ENCODE peak calls at places on chromosome 3, in four cellular contexts. One of them, this sample, is unnamed.

GRCh38 chr3:124905093-124905492 is 17.9 kb upstream of the ITGB5 start:
- DNase-seq in adrenal gland: no peak
- DNase-seq in fibroblast of pulmonary artery: no peak
- DNase-seq in MM.1S: no peak
- DNase-seq in this sample: no peak

GRCh38 chr3:14564741-14565140 is 24.6 kb upstream of the GRIP2 start:
- DNase-seq in MM.1S: no peak
- DNase-seq in adrenal gland: no peak
- DNase-seq in fibroblast of pulmonary artery: no peak
- DNase-seq in this sample: no peak

GRCh38 chr3:31356941-31357340 is 175.8 kb upstream of the STT3B start:
- DNase-seq in MM.1S: no peak
- DNase-seq in adrenal gland: peak; percentile 54
- DNase-seq in fibroblast of pulmonary artery: peak; percentile 31
- DNase-seq in this sample: no peak

GRCh38 chr3:161920196-161920595 is 423.6 kb downstream of the OTOL1 start:
- DNase-seq in fibroblast of pulmonary artery: no peak
- DNase-seq in MM.1S: no peak
- DNase-seq in adrenal gland: no peak
- DNase-seq in this sample: no peak

GRCh38 chr3:63807901-63808589 is 11.1 kb upstream of the C3orf49 start:
- DNase-seq in adrenal gland: no peak
- DNase-seq in MM.1S: no peak
- DNase-seq in fibroblast of pulmonary artery: peak; percentile 11
- DNase-seq in this sample: no peak

GRCh38 chr3:193975072-193975535 is 160.8 kb upstream of the HES1 start:
- DNase-seq in fibroblast of pulmonary artery: no peak
- DNase-seq in adrenal gland: no peak
- DNase-seq in MM.1S: no peak
- DNase-seq in this sample: no peak

GRCh38 chr3:169847896-169848295 is 21.8 kb downstream of the LRRC31 start:
- DNase-seq in fibroblast of pulmonary artery: no peak
- DNase-seq in MM.1S: no peak
- DNase-seq in adrenal gland: no peak
- DNase-seq in this sample: no peak

GRCh38 chr3:194367992-194368841 is 1.3 kb downstream of the LRRC15 start:
- DNase-seq in adrenal gland: no peak
- DNase-seq in MM.1S: no peak
- DNase-seq in fibroblast of pulmonary artery: no peak
- DNase-seq in this sample: peak; percentile 31

GRCh38 chr3:188244395-188244861 is 90.5 kb downstream of the LPP start:
- DNase-seq in MM.1S: no peak
- DNase-seq in adrenal gland: no peak
- DNase-seq in fibroblast of pulmonary artery: no peak
- DNase-seq in this sample: peak; percentile 76

GRCh38 chr3:23490459-23490858 is 287.3 kb downstream of the UBE2E2 start:
- DNase-seq in fibroblast of pulmonary artery: peak; percentile 73
- DNase-seq in MM.1S: no peak
- DNase-seq in adrenal gland: no peak
- DNase-seq in this sample: no peak

GRCh38 chr3:74067296-74067695 is 442.6 kb upstream of the PDZRN3 start:
- DNase-seq in fibroblast of pulmonary artery: peak; percentile 11
- DNase-seq in adrenal gland: peak; percentile 63
- DNase-seq in MM.1S: peak; percentile 33
- DNase-seq in this sample: no peak

GRCh38 chr3:425094-425493 is 228.5 kb downstream of the CHL1 start:
- DNase-seq in fibroblast of pulmonary artery: no peak
- DNase-seq in adrenal gland: no peak
- DNase-seq in MM.1S: no peak
- DNase-seq in this sample: no peak

GRCh38 chr3:119673875-119674274 is 3.3 kb downstream of the COX17 start:
- DNase-seq in fibroblast of pulmonary artery: no peak
- DNase-seq in adrenal gland: no peak
- DNase-seq in MM.1S: no peak
- DNase-seq in this sample: no peak

GRCh38 chr3:119676020-119676419 is 1.2 kb downstream of the COX17 start:
- DNase-seq in MM.1S: no peak
- DNase-seq in fibroblast of pulmonary artery: no peak
- DNase-seq in adrenal gland: no peak
- DNase-seq in this sample: no peak

GRCh38 chr3:119676771-119677640 is at the start of gene COX17:
- DNase-seq in fibroblast of pulmonary artery: peak; percentile 97
- DNase-seq in MM.1S: peak; percentile 99
- DNase-seq in adrenal gland: peak; percentile 94
- DNase-seq in this sample: peak; percentile 98

GRCh38 chr3:119677641-119677934 is 382 bp upstream of the COX17 start:
- DNase-seq in fibroblast of pulmonary artery: no peak
- DNase-seq in adrenal gland: no peak
- DNase-seq in MM.1S: no peak
- DNase-seq in this sample: no peak

DNA sequence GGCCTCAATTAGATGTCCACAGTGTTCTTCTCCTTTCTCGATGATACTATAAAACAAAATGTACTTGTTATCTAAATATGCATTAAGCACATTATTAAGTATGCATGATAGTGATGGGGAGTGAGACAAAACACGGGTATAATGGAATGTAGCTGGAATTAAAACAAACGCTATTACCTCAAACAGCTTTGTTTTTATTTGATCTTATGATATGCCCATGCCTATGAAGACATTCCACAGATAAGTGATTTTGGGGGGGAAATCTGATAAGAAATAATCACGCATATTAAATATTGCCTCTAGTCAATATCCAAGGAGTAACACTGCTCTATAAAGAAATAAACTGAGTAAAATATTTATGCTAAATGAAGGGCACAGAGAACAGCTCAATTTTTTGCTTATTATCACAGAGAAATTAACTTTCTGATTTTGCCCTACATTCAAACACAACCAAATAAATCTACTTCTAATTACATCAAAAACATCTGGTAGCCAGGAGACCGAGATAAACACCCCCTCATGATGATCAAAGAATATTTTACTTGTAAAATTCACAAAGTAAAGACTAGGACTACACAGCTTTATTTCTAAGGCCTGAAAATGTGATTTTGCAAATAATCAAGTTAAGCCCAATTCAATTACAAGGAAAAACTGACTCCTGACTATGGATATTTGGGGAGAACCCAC is 1.9 kb downstream of the COX17 start:
- DNase-seq in adrenal gland: no peak
- DNase-seq in MM.1S: no peak
- DNase-seq in fibroblast of pulmonary artery: no peak
- DNase-seq in this sample: no peak
- H3K4me3 ChIP-seq in adrenal gland: no peak overlapping the region
- H3K4me3 ChIP-seq in MM.1S: no peak overlapping the region
- H3K4me3 ChIP-seq in fibroblast of pulmonary artery: no peak overlapping the region
- H3K4me3 ChIP-seq in this sample: peak overlapping the region; percentile 87

GRCh38 chr3:50292159-50292923 is at the start of gene IFRD2:
- DNase-seq in adrenal gland: peak; percentile 95
- DNase-seq in MM.1S: peak; percentile 99
- DNase-seq in fibroblast of pulmonary artery: peak; percentile 98
- DNase-seq in this sample: peak; percentile 98
- TF ChIP-seq CTCF in adrenal gland: no peak
- TF ChIP-seq CTCF in MM.1S: no peak
- TF ChIP-seq CTCF in fibroblast of pulmonary artery: no peak
- TF ChIP-seq CTCF in this sample: no peak

DNA sequence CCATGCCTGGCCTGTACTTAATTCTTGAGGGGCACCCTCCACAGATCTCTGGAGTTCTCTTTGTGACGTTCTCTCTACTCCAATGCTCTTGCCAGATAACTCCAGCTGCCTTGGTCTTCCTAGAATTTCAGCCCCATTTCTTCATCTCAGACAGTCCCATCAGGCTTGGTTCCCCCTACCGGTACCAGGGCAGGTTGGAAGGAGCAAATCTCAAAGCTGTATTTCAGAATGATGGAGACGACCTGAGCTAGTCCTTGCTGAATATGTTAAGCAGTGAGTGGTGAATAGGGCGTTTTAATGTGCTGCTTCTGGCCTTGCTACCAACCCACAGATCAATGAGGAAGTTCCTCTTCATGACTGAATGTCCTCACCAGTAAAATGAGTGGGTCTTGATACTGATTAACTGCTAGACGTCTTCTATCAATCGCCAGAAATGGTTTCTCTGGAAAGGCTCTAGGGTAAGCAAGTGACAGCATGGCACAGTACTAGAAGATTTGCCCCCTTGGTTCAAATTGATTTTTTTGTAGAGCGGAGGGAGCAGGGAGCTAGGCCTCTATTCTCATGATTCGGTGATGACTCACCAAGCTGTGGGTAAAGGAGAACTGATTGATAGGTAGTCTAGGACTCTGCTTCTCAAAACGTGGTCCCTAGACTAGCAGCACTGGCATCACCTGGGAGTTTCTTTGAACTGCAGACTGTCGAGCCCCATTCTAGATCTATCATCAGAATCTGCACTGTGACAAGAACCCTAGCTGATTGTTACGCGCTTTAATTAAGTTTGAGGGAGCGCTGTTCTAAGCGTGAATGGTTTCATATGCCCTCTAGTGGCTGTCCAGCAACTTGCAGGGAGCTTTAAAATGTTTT is 67.8 kb downstream of the UBP1 start:
- DNase-seq in adrenal gland: peak; percentile 21
- DNase-seq in fibroblast of pulmonary artery: peak; percentile 70
- DNase-seq in MM.1S: peak; percentile 53
- DNase-seq in this sample: peak; percentile 60
- H3K4me3 ChIP-seq in adrenal gland: no peak overlapping the region
- H3K4me3 ChIP-seq in fibroblast of pulmonary artery: no peak overlapping the region
- H3K4me3 ChIP-seq in MM.1S: no peak overlapping the region
- H3K4me3 ChIP-seq in this sample: no peak overlapping the region

DNA sequence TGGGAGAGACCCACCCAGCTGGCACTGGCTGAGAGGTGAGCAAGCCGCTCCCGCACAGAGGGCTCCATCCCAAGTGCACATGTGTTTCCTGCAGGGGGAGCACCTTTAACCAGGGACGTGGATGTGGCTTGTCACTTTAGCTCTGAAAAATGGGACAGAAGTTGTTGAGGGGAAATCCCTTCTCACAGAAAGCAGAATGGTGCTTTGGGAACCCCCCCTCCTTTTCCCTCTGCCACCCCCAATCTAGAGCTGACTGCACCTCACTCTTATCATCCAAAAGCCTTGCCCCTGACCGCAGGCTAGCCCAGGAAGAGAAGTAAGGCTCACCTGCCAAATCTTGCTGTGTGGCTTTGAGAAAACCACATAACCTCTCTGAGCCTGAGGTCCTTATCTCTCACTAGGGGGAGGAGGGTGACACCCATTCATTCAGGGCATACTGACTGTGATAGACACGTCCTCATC is 77.9 kb downstream of the RPN1 start:
- DNase-seq in MM.1S: peak; percentile 11
- DNase-seq in adrenal gland: no peak
- DNase-seq in fibroblast of pulmonary artery: no peak
- DNase-seq in this sample: no peak
- TF ChIP-seq CTCF in MM.1S: peak; percentile 36
- TF ChIP-seq CTCF in adrenal gland: no peak
- TF ChIP-seq CTCF in fibroblast of pulmonary artery: peak; percentile 32
- TF ChIP-seq CTCF in this sample: peak; percentile 63

DNA sequence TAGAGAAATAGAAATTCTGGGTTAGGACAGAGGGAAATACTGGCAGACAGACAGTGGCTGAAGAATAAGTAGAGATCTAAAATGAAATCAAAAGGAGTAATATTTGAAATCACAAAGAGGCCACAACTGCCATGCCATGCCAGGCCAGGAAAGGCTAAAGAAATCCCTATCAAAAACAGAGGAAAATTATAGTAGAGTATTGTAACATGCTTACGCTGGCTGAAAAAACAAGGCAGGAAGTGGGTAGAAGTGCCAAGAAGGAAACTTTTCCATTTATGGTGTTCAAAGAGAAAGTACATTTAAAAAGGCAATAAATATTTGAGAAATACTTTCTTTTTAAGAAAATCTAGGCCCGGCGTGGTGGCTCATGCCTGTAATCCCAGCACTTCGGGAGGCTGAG is 415.7 kb downstream of the PLCL2 start:
- DNase-seq in adrenal gland: no peak
- DNase-seq in MM.1S: no peak
- DNase-seq in fibroblast of pulmonary artery: no peak
- DNase-seq in this sample: no peak
- H3K4me3 ChIP-seq in adrenal gland: no peak overlapping the region
- H3K4me3 ChIP-seq in MM.1S: no peak overlapping the region
- H3K4me3 ChIP-seq in fibroblast of pulmonary artery: no peak overlapping the region
- H3K4me3 ChIP-seq in this sample: no peak overlapping the region

DNA sequence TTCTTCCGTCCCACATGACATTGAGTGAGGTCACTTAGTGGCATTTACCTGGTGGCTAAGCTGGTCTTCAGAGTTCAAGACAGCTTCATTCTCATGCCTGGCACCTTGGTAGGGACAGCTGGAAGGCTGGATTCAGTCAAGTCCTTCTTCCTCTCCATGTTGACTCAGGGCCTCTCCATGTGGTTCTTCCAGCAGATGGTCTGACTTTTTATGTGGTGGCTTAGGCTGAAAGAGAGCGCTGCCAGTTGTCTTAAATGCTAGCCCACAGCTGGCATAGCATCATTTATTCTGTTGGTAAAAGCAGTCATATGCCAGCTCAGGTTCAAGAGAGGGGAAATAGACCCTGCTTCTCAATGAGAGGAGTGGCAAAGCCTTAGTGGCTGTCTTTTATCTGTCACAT is 53.0 kb upstream of the CTDSPL start:
- DNase-seq in MM.1S: no peak
- DNase-seq in adrenal gland: no peak
- DNase-seq in fibroblast of pulmonary artery: no peak
- DNase-seq in this sample: no peak
- TF ChIP-seq CTCF in MM.1S: no peak
- TF ChIP-seq CTCF in adrenal gland: no peak
- TF ChIP-seq CTCF in fibroblast of pulmonary artery: no peak
- TF ChIP-seq CTCF in this sample: no peak

DNA sequence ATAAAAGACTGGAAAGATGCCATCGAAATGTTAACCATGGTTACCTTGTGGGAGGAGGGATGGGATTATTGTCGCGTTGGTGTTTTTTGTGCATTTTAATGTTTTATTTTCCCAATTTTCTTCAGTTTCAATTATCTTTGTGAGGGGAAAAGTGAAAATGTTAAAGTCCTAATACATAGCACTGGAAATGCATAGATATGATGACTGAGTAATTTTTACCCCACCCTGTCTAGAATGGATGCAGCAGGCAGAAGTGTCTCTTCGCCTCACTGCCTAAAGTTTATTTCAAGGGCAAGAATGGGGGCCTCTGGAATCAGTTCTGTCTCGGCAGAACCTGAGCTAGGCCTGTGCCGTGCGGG is 11.5 kb downstream of the FOXL2 start:
- DNase-seq in fibroblast of pulmonary artery: no peak
- DNase-seq in adrenal gland: no peak
- DNase-seq in MM.1S: no peak
- DNase-seq in this sample: no peak
- H3K4me3 ChIP-seq in fibroblast of pulmonary artery: no peak overlapping the region
- H3K4me3 ChIP-seq in adrenal gland: no peak overlapping the region
- H3K4me3 ChIP-seq in MM.1S: peak overlapping the region; percentile 69
- H3K4me3 ChIP-seq in this sample: peak overlapping the region; percentile 59

DNA sequence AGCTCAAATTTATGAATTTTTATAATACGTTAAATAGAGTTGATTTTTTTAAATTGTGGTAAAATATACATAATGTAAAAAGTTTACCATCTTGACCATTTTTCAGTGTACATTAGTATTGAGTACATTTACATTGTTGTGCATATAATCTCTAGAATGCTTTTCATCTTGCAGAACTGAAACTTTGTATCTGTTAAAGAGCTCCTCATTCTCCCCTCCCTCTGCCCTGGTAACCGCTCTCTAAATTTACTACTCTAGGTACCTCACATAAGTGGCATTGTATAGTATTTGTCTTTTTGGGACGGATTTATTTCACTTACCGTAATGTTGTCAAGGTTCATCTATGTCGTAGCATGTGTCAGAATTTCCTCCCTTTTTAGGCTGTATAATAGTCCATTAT is 13.6 kb downstream of the TBC1D23 start:
- DNase-seq in fibroblast of pulmonary artery: no peak
- DNase-seq in MM.1S: no peak
- DNase-seq in adrenal gland: no peak
- DNase-seq in this sample: no peak
- TF ChIP-seq CTCF in fibroblast of pulmonary artery: no peak
- TF ChIP-seq CTCF in MM.1S: no peak
- TF ChIP-seq CTCF in adrenal gland: no peak
- TF ChIP-seq CTCF in this sample: no peak